ENCODE peak calls at places on chromosomes 12 and 14, in four cellular contexts. N, J, O and K are unnamed samples.

GRCh38 chr12:89181271-89181920 is 170.9 kb downstream of the DUSP6 start:
- DNase-seq in N (no peak), J (no peak), O (no peak), K (peak)

GRCh38 chr12:6038160-6038559 is 86.3 kb downstream of the VWF start:
- DNase-seq in N (peak), J (peak), O (peak), K (peak)

GRCh38 chr14:31955941-31956579 is 121.0 kb upstream of the ARHGAP5 start:
- DNase-seq in N (no peak), J (no peak), O (no peak), K (peak)

GRCh38 chr12:46921754-46922113 is 95.9 kb upstream of the SLC38A4 start:
- DNase-seq in N (no peak), J (no peak), O (no peak), K (peak)

GRCh38 chr14:96851694-96852381 is 54.7 kb downstream of the VRK1 start:
- DNase-seq in N (no peak), J (no peak), O (no peak), K (no peak)

GRCh38 chr14:31703056-31703455 is 141.9 kb downstream of the NUBPL start:
- DNase-seq in N (no peak), J (no peak), O (no peak), K (peak)

GRCh38 chr12:9331218-9331626 is 123.0 kb upstream of the PZP start:
- DNase-seq in N (peak), J (peak), O (peak), K (peak)

GRCh38 chr14:43877351-43877900 is 629.7 kb downstream of the FSCB start:
- DNase-seq in N (no peak), J (no peak), O (no peak), K (no peak)

GRCh38 chr14:49546766-49547165 is 39.4 kb downstream of the RPS29 start:
- DNase-seq in N (no peak), J (peak), O (no peak), K (no peak)

GRCh38 chr12:25250744-25251730 is at the start of gene KRAS:
- DNase-seq in N (peak), J (peak), O (peak), K (peak)

GRCh38 chr12:11863478-11863906 is 207.2 kb upstream of the BCL2L14 start:
- DNase-seq in N (no peak), J (no peak), O (no peak), K (no peak)

GRCh38 chr12:49974231-49974675 is 1.5 kb downstream of the AQP6 start:
- DNase-seq in N (peak), J (peak), O (no peak), K (peak)

GRCh38 chr14:98766818-98767217 is 505.2 kb downstream of the BCL11B start:
- DNase-seq in N (no peak), J (no peak), O (no peak), K (no peak)

GRCh38 chr12:55830601-55831406 is 1.4 kb upstream of the DNAJC14 start:
- DNase-seq in N (peak), J (peak), O (no peak), K (peak)

GRCh38 chr14:36884049-36884448 is 222.4 kb downstream of the PAX9 start:
- DNase-seq in N (no peak), J (no peak), O (no peak), K (no peak)

GRCh38 chr12:43749016-43749415 is 9.6 kb downstream of the PUS7L start:
- DNase-seq in N (no peak), J (no peak), O (no peak), K (no peak)

GRCh38 chr14:105026789-105027563 is 6.1 kb upstream of the CDCA4 start:
- DNase-seq in N (no peak), J (no peak), O (no peak), K (peak)

GRCh38 chr14:103296987-103297386 is 37.0 kb upstream of the EIF5 start:
- DNase-seq in N (no peak), J (peak), O (no peak), K (no peak)

GRCh38 chr12:1830401-1830845 is 10.1 kb downstream of the LRTM2 start:
- DNase-seq in N (no peak), J (no peak), O (no peak), K (no peak)

GRCh38 chr14:91727121-91727520 is 4.8 kb downstream of the CATSPERB start:
- DNase-seq in N (no peak), J (no peak), O (no peak), K (no peak)

GRCh38 chr14:45664668-45665356 is 411.8 kb upstream of the MIS18BP1 start:
- DNase-seq in N (peak), J (peak), O (peak), K (no peak)

GRCh38 chr12:32273712-32274111 is 125.6 kb upstream of the FGD4 start:
- DNase-seq in N (peak), J (peak), O (no peak), K (no peak)

GRCh38 chr14:70808402-70809237 is 693 bp downstream of the MAP3K9 start:
- DNase-seq in N (peak), J (peak), O (no peak), K (no peak)

GRCh38 chr14:102390486-102390885 is 27.7 kb downstream of the TECPR2 start:
- DNase-seq in N (no peak), J (no peak), O (no peak), K (peak)

GRCh38 chr12:123937707-123938600 is 34.7 kb downstream of the CCDC92 start:
- DNase-seq in N (no peak), J (no peak), O (no peak), K (peak)

GRCh38 chr12:107774349-107775029 is at the start of gene ASCL4:
- DNase-seq in N (no peak), J (peak), O (no peak), K (no peak)

GRCh38 chr14:64447890-64448667 is 17.2 kb upstream of the AKAP5 start:
- DNase-seq in N (no peak), J (peak), O (no peak), K (no peak)

GRCh38 chr14:25049559-25050493 is at the start of gene STXBP6:
- DNase-seq in N (peak), J (peak), O (no peak), K (peak)

GRCh38 chr14:61477845-61478438 is 156.6 kb downstream of the PRKCH start:
- DNase-seq in N (no peak), J (no peak), O (no peak), K (peak)

GRCh38 chr14:63328787-63329737 is 10.3 kb upstream of the GPHB5 start:
- DNase-seq in N (no peak), J (no peak), O (no peak), K (no peak)

GRCh38 chr12:32036477-32037263 is 70.0 kb upstream of the BICD1 start:
- DNase-seq in N (no peak), J (no peak), O (no peak), K (no peak)

GRCh38 chr12:76284816-76285750 is 63.1 kb downstream of the BBS10 start:
- DNase-seq in N (peak), J (no peak), O (no peak), K (peak)

GRCh38 chr12:110001596-110001995 is 2.4 kb downstream of the ANKRD13A start:
- DNase-seq in N (no peak), J (no peak), O (no peak), K (peak)

GRCh38 chr12:110005319-110005973 is 6.2 kb downstream of the ANKRD13A start:
- DNase-seq in N (no peak), J (no peak), O (no peak), K (no peak)

GRCh38 chr12:109999983-110000505 is 814 bp downstream of the ANKRD13A start:
- DNase-seq in N (no peak), J (peak), O (no peak), K (no peak)

GRCh38 chr12:110004598-110004997 is 5.4 kb downstream of the ANKRD13A start:
- DNase-seq in N (no peak), J (no peak), O (no peak), K (no peak)

GRCh38 chr12:110002691-110003515 is 3.7 kb downstream of the ANKRD13A start:
- DNase-seq in N (no peak), J (no peak), O (no peak), K (peak)
- H4K5ac ChIP-seq in N (no peak), J (no peak), O (no peak), K (peak)

GRCh38 chr12:29717540-29718100 is 66.1 kb downstream of the TMTC1 start:
- DNase-seq in N (no peak), J (no peak), O (no peak), K (no peak)

GRCh38 chr12:29711381-29711780 is 72.4 kb downstream of the TMTC1 start:
- DNase-seq in N (no peak), J (no peak), O (no peak), K (no peak)

GRCh38 chr12:29713729-29714128 is 70.0 kb downstream of the TMTC1 start:
- DNase-seq in N (no peak), J (no peak), O (no peak), K (no peak)

GRCh38 chr12:29719381-29719780 is 64.4 kb downstream of the TMTC1 start:
- DNase-seq in N (no peak), J (no peak), O (no peak), K (no peak)

DNA sequence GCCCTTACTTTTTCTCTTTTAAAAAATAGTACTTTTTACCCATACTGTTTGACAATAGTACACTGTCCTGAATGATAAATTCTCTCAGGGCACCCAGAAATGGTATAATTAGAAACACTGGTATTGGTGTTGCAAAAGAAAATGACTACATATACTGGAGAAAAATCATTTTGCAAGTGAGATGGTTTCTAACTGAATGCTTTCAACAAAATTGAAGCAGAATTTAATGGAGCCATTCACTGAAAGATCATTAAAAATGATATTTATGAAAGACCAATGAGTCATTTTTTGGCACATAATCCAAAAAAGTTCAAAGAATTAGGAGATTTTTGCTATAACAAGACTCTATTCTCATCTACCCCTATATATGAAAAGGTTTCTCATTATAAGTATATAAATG is 68.8 kb downstream of the TMTC1 start:
- DNase-seq in N (no peak), J (no peak), O (no peak), K (no peak)
- H3K9ac ChIP-seq in N (no peak), J (no peak), O (no peak), K (no peak)

GRCh38 chr12:132559652-132560420 is 50.5 kb downstream of the LRCOL1 start:
- DNase-seq in N (peak), J (peak), O (no peak), K (peak)
- H2BK15ac ChIP-seq in N (no peak), J (no peak), O (no peak), K (no peak)

GRCh38 chr14:100594625-100594951 is 7.4 kb upstream of the BEGAIN start:
- DNase-seq in N (no peak), J (no peak), O (no peak), K (no peak)
- H4K5ac ChIP-seq in N (no peak), J (no peak), O (no peak), K (no peak)